ENCODE peak calls at places on chromosomes 7 and 10, in five cellular contexts. B, M, U, S and R are unnamed samples.

GRCh38 chr7:355568-355967 is 65.6 kb downstream of the FOXL3 start:
- DNase-seq in U (no peak), S (no peak), B (no peak), M (no peak), R (no peak)

GRCh38 chr7:131013716-131014115 is 279.7 kb upstream of the KLF14 start:
- DNase-seq in M (no peak), U (no peak), S (no peak), B (no peak), R (no peak)

GRCh38 chr7:55261386-55261770 is 103.8 kb upstream of the LANCL2 start:
- DNase-seq in M (no peak), U (peak), B (no peak), S (no peak), R (no peak)

GRCh38 chr7:44163591-44163990 is 22.5 kb upstream of the MYL7 start:
- DNase-seq in M (no peak), S (no peak), B (peak), U (no peak), R (no peak)

GRCh38 chr7:74033372-74034311 is 5.7 kb downstream of the ELN start:
- DNase-seq in B (peak), U (peak), M (no peak), S (peak), R (no peak)

GRCh38 chr7:84949067-84949466 is 237.8 kb downstream of the SEMA3D start:
- DNase-seq in U (no peak), M (no peak), B (no peak), S (no peak), R (no peak)

GRCh38 chr10:59387951-59388431 is 25.6 kb upstream of the FAM13C start:
- DNase-seq in M (peak), U (no peak), S (no peak), B (no peak), R (no peak)

GRCh38 chr7:22267989-22268615 is 88.9 kb downstream of the RAPGEF5 start:
- DNase-seq in S (no peak), U (no peak), M (no peak), B (no peak), R (no peak)

GRCh38 chr7:20229652-20230500 is 12.7 kb upstream of the MACC1 start:
- DNase-seq in B (no peak), U (no peak), S (no peak), M (no peak), R (no peak)

GRCh38 chr7:139600306-139600705 is 76.8 kb downstream of the CLEC2L start:
- DNase-seq in M (no peak), U (no peak), S (peak), B (no peak), R (no peak)

GRCh38 chr10:122968698-122969097 is 11.5 kb upstream of the PSTK start:
- DNase-seq in S (no peak), M (no peak), U (no peak), B (no peak), R (no peak)

GRCh38 chr7:122487131-122487530 is 182.6 kb upstream of the FEZF1 start:
- DNase-seq in S (no peak), U (no peak), B (no peak), M (no peak), R (no peak)

GRCh38 chr10:127315888-127316287 is 119.5 kb upstream of the INSYN2A start:
- DNase-seq in M (no peak), B (no peak), U (no peak), S (no peak), R (no peak)

GRCh38 chr10:127694580-127695193 is 42.3 kb upstream of the FOXI2 start:
- DNase-seq in B (no peak), U (peak), M (peak), S (peak), R (no peak)

GRCh38 chr7:85471740-85472139 is 284.9 kb upstream of the SEMA3D start:
- DNase-seq in U (no peak), M (no peak), S (no peak), B (no peak), R (no peak)

GRCh38 chr10:125117941-125118630 is 42.3 kb downstream of the CTBP2 start:
- DNase-seq in S (peak), U (no peak), M (no peak), B (no peak), R (peak)

GRCh38 chr7:88205179-88205578 is 14.7 kb downstream of the SRI start:
- DNase-seq in S (no peak), M (no peak), B (no peak), U (no peak), R (no peak)

GRCh38 chr10:75876710-75877109 is 445.3 kb downstream of the LRMDA start:
- DNase-seq in M (no peak), U (no peak), B (no peak), S (no peak), R (no peak)

GRCh38 chr7:118053353-118053752 is 130.6 kb upstream of the LSM8 start:
- DNase-seq in S (no peak), B (no peak), M (no peak), U (no peak), R (no peak)

GRCh38 chr10:124740374-124741280 is 3.6 kb downstream of the FAM53B start:
- DNase-seq in M (no peak), U (no peak), S (peak), B (no peak), R (peak)

GRCh38 chr7:43454936-43455518 is 127.9 kb upstream of the STK17A start:
- DNase-seq in S (no peak), M (no peak), U (peak), B (peak), R (no peak)

GRCh38 chr10:45673074-45673628 is 579 bp upstream of the ZFAND4 start:
- DNase-seq in U (no peak), S (peak), M (no peak), B (no peak), R (peak)

GRCh38 chr10:119210633-119211032 is 3.3 kb downstream of the GRK5 start:
- DNase-seq in B (no peak), S (no peak), M (no peak), U (peak), R (no peak)

GRCh38 chr7:81632418-81632817 is 137.4 kb downstream of the HGF start:
- DNase-seq in M (no peak), B (no peak), S (no peak), U (no peak), R (no peak)

GRCh38 chr7:38373155-38373554 is 99.7 kb upstream of the TARP start:
- DNase-seq in B (peak), M (no peak), U (no peak), S (no peak), R (no peak)

GRCh38 chr10:69479241-69479730 is 28.0 kb downstream of the TSPAN15 start:
- DNase-seq in S (no peak), B (peak), M (peak), U (peak), R (no peak)

GRCh38 chr10:24513155-24513554 is 210.5 kb downstream of the ARHGAP21 start:
- DNase-seq in B (no peak), S (peak), M (peak), U (no peak), R (no peak)

GRCh38 chr7:128148676-128149075 is 92.4 kb upstream of the LEP start:
- DNase-seq in B (no peak), S (no peak), U (no peak), M (no peak), R (no peak)

GRCh38 chr7:77415822-77416620 is at the start of gene GSAP:
- DNase-seq in U (peak), B (peak), M (peak), S (peak), R (peak)

GRCh38 chr10:110358869-110359629 is 54.3 kb upstream of the SMNDC1 start:
- DNase-seq in B (no peak), S (no peak), U (no peak), M (no peak), R (no peak)

GRCh38 chr10:11093733-11094132 is 76.1 kb downstream of the CELF2 start:
- DNase-seq in M (no peak), S (no peak), B (no peak), U (no peak), R (no peak)

GRCh38 chr10:11091517-11092102 is 73.9 kb downstream of the CELF2 start:
- DNase-seq in U (no peak), B (no peak), S (no peak), M (no peak), R (no peak)

GRCh38 chr10:11098628-11099027 is 81.0 kb downstream of the CELF2 start:
- DNase-seq in M (no peak), U (no peak), B (no peak), S (no peak), R (no peak)

GRCh38 chr10:11097686-11098085 is 80.0 kb downstream of the CELF2 start:
- DNase-seq in U (no peak), S (no peak), M (no peak), B (no peak), R (no peak)

DNA sequence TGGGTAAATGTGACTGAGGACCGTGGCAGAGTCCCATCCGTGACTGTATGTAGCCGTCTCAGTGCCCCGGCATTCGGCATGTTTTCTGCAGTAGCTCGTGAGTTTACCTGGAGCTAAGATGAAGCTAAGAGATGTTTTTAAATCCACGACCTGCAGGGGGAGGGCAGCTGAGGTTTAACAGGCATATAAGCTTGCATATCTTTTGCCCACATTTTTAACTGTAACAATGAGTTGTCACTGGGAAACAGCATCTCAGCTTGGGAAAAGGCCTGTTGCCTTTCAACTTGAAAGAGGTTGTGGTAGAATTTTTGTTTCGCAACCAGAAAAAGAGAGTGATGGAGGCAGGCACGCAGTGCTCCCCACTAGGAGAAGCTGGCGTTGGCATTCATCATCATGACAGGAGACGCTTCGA is 77.7 kb downstream of the CELF2 start:
- DNase-seq in U (no peak), M (no peak), B (no peak), S (no peak), R (no peak)
- TF ChIP-seq CTCF in U (no peak), M (no peak), B (no peak), S (no peak), R (no peak)

DNA sequence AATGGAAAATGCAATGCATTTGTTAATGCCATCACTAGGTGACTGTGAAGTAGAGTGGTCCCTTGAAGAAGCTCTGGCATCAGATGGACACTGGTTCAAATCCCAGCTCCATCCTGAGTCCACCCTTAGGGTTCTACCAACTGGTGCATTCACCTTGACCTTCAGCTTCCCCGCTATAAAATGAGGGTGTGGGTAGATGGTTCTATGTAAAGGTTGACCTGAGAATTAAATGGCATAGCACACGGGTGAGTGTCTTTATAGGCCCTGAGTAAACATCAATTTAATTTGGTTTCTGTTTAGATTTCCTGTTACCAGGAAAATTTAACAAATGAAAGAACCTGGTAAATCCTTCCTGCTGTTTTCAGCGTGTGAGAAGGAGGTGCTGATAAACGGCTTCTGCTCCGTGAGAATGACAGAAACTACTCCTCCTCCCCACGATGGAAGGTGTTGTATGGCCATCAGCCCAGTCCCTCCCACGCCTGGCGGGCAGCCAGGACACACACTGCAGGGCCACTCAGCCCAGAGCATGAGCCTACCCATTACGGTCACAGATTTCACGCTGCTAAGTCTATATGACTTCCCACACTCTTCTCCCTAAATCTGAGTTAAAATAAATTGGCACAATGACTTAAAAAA is 210.1 kb downstream of the TNS3 start:
- DNase-seq in U (peak), S (peak), B (no peak), M (no peak), R (peak)
- H3K27ac ChIP-seq in U (no peak), S (no peak), B (no peak), M (no peak), R (no peak)

GRCh38 chr10:49761201-49761788 is 828 bp downstream of the OGDHL start:
- DNase-seq in B (no peak), S (no peak), M (no peak), U (no peak), R (no peak)
- H3K4me3 ChIP-seq in B (peak), S (peak), M (peak), U (peak), R (no peak)

DNA sequence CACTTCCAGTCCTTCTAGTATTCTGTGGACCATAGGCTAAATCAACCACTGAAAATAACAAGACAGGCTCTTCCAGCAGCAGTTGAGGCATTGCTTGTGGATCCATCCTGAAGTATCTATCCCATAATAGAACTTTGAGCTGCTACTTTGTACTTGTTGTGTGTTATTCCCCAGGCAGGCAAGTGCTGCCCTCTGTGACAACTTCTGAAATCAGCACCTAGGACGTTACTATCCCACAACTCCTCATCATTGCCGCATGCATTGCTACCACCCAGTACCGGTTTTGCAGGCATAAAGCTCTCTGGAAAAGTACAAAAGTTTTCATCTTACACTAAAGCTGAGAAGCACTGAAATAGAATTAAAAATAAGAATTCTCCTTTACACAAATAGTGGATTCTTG is 145.3 kb downstream of the HTR7 start:
- DNase-seq in M (no peak), S (no peak), U (no peak), B (no peak), R (no peak)
- TF ChIP-seq CTCF in M (peak), S (no peak), U (no peak), B (no peak), R (no peak)

GRCh38 chr10:86706977-86707376 is 38.7 kb downstream of the LDB3 start:
- DNase-seq in M (no peak), S (no peak), U (no peak), B (peak), R (peak)
- H3K27ac ChIP-seq in M (no peak), S (no peak), U (no peak), B (no peak), R (no peak)

GRCh38 chr10:117535045-117535751 is 7.3 kb upstream of the EMX2 start:
- DNase-seq in S (no peak), B (peak), M (no peak), U (no peak), R (no peak)

GRCh38 chr10:117532451-117533107 is 10.0 kb upstream of the EMX2 start:
- DNase-seq in U (no peak), M (no peak), B (peak), S (no peak), R (no peak)

GRCh38 chr10:117533507-117534281 is 8.9 kb upstream of the EMX2 start:
- DNase-seq in U (no peak), S (no peak), B (peak), M (no peak), R (no peak)

GRCh38 chr10:117535752-117536358 is 6.7 kb upstream of the EMX2 start:
- DNase-seq in U (no peak), S (no peak), M (no peak), B (peak), R (no peak)

DNA sequence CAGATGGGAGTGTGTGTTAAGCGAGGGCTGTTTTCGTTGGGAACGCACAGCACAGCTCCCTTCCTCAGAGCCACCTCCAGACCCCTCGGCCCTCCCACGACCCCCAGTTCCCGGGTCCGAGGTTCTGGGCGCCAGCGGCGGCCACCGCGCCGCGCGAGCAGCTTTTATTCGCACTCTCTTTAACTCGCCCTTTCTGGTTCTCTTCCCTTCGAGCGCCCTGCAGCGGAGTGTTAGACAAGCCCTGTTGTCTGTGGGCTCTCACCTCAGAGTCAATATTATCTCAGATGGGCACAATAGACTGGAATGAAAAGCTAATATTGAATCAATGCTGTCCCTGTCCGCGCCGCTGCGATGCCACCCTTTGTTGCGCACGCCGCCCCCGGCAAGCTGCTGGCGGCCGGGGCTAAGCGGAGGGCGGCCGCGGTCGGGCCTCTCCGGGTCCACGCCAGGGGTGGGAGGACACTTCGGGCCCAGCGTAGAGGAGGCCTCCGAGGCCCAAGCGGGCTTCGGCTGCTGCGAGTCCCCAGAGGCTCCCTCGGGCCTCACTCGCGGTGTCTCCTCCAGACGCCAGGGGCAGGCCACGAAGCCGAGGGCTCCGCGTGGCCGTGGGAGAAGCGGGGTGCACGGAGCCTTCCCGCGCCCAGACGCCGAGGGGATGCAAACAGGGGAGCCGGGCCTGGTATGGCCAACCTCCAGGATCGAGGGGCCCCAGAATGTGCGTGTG is 8.1 kb upstream of the EMX2 start:
- DNase-seq in S (no peak), B (peak), M (no peak), U (no peak), R (no peak)
- H3K4me3 ChIP-seq in S (peak), B (no peak), M (no peak), U (no peak), R (peak)

GRCh38 chr10:12195603-12196506 is at the start of the genes CDC123 and NUDT5:
- DNase-seq in S (peak), U (peak), B (peak), M (peak), R (peak)
- TF ChIP-seq CTCF in S (peak), U (no peak), B (no peak), M (no peak), R (peak)

GRCh38 chr7:107815254-107815882 is 12.3 kb upstream of the SLC26A3 start:
- DNase-seq in S (no peak), B (no peak), M (no peak), U (no peak), R (no peak)

GRCh38 chr7:107810626-107811025 is 7.6 kb upstream of the SLC26A3 start:
- DNase-seq in U (no peak), S (no peak), B (no peak), M (no peak), R (no peak)

GRCh38 chr7:107809179-107809578 is 6.2 kb upstream of the SLC26A3 start:
- DNase-seq in M (no peak), U (no peak), S (no peak), B (no peak), R (no peak)

GRCh38 chr7:107813524-107813923 is 10.5 kb upstream of the SLC26A3 start:
- DNase-seq in S (no peak), B (no peak), M (no peak), U (no peak), R (no peak)

DNA sequence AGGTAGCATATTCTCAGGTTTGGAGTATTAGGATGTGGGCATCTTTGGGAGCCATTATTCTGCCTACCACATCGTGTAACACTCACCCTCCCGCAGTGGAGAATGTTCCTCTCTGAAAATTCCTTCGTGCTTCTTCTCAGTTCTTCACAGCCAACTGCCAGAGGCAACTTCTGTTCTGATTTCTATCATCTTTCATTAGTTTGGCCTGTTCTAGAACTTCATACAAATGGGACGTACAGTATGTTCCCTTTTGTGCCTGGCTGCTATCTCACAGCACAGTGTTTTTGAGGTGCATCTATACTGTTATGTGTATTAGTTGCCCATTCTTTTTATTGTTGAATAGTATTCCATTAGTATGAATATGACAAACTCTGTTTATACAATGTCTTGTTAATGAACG is 8.9 kb upstream of the SLC26A3 start:
- DNase-seq in U (no peak), S (no peak), M (no peak), B (no peak), R (no peak)
- H3K27ac ChIP-seq in U (no peak), S (no peak), M (no peak), B (no peak), R (no peak)